ENCODE peak calls at places on chromosomes 6 and 20, in six cellular contexts. A, S, W, Q, E and R are unnamed samples.

GRCh38 chr6:11264100-11264499 is 31.6 kb upstream of the NEDD9 start:
- DNase-seq in A (no peak), S (no peak), W (no peak), Q (no peak), E (peak; percentile 67), R (no peak)

GRCh38 chr20:3706774-3707507 is 5.5 kb downstream of the SIGLEC1 start:
- DNase-seq in A (no peak), S (no peak), W (no peak), Q (no peak), E (no peak), R (peak; percentile 58)

GRCh38 chr6:16042751-16043150 is 86.1 kb upstream of the MYLIP start:
- DNase-seq in A (no peak), S (no peak), W (no peak), Q (no peak), E (no peak), R (no peak)

GRCh38 chr20:43389839-43390626 is 67.7 kb upstream of the SRSF6 start:
- DNase-seq in A (peak; percentile 8), S (no peak), W (peak; percentile 56), Q (no peak), E (peak; percentile 87), R (peak; percentile 34)

GRCh38 chr20:51221791-51222408 is 199.0 kb upstream of the KCNG1 start:
- DNase-seq in A (no peak), S (no peak), W (no peak), Q (peak; percentile 39), E (peak; percentile 91), R (no peak)

GRCh38 chr20:18314786-18315406 is 26.6 kb downstream of the ZNF133 start:
- DNase-seq in A (no peak), S (peak; percentile 50), W (no peak), Q (no peak), E (no peak), R (no peak)

GRCh38 chr20:17645010-17645409 is 37.0 kb downstream of the RRBP1 start:
- DNase-seq in A (no peak), S (no peak), W (no peak), Q (no peak), E (no peak), R (no peak)

GRCh38 chr6:165059032-165059431 is 250.4 kb downstream of the C6orf118 start:
- DNase-seq in A (no peak), S (no peak), W (no peak), Q (no peak), E (no peak), R (peak; percentile 63)

GRCh38 chr6:144338951-144339681 is 54.0 kb downstream of the UTRN start:
- DNase-seq in A (no peak), S (no peak), W (no peak), Q (no peak), E (no peak), R (no peak)

GRCh38 chr6:155274533-155274932 is 10.7 kb downstream of the CLDN20 start:
- DNase-seq in A (no peak), S (no peak), W (no peak), Q (no peak), E (no peak), R (no peak)
- H3K27ac ChIP-seq in A (no peak overlapping the region), S (peak overlapping the region; percentile 61), W (no peak overlapping the region), Q (peak overlapping the region; percentile 33), E (no peak overlapping the region), R (no peak overlapping the region)

GRCh38 chr6:3525915-3526314 is 69.1 kb upstream of the SLC22A23 start:
- DNase-seq in A (no peak), S (no peak), W (no peak), Q (no peak), E (no peak), R (no peak)
- H3K27me3 ChIP-seq in A (no peaks in the 10 kb centered on the region), S (no peaks in the 10 kb centered on the region), W (no peaks in the 10 kb centered on the region), Q (no peaks in the 10 kb centered on the region), E (no peaks in the 10 kb centered on the region), R (no peaks in the 10 kb centered on the region)

GRCh38 chr20:32227316-32227715 is 19.6 kb downstream of the POFUT1 start:
- DNase-seq in A (no peak), S (no peak), W (no peak), Q (peak; percentile 64), E (no peak), R (no peak)
- H3K36me3 ChIP-seq in A (peaks cover 26% of the 10 kb centered on the region), S (peaks cover 45% of the 10 kb centered on the region), W (no peaks in the 10 kb centered on the region), Q (peaks cover 11% of the 10 kb centered on the region), E (peaks cover 50% of the 10 kb centered on the region), R (peaks cover 40% of the 10 kb centered on the region)

GRCh38 chr20:9300534-9300933 is 213.9 kb upstream of the LAMP5 start:
- DNase-seq in A (no peak), S (no peak), W (no peak), Q (no peak), E (no peak), R (no peak)
- H3K27ac ChIP-seq in A (no peak overlapping the region), S (no peak overlapping the region), W (no peak overlapping the region), Q (no peak overlapping the region), E (no peak overlapping the region), R (no peak overlapping the region)

GRCh38 chr6:41191569-41191968 is 9.4 kb downstream of the TREML2 start:
- DNase-seq in A (peak; percentile 53), S (no peak), W (no peak), Q (peak; percentile 15), E (peak; percentile 92), R (peak; percentile 69)

GRCh38 chr6:41193171-41193734 is 7.7 kb downstream of the TREML2 start:
- DNase-seq in A (no peak), S (no peak), W (no peak), Q (no peak), E (no peak), R (no peak)

GRCh38 chr6:41193884-41194283 is 7.1 kb downstream of the TREML2 start:
- DNase-seq in A (no peak), S (no peak), W (no peak), Q (no peak), E (no peak), R (no peak)

GRCh38 chr6:41197234-41197633 is 3.7 kb downstream of the TREML2 start:
- DNase-seq in A (no peak), S (no peak), W (no peak), Q (no peak), E (no peak), R (no peak)

DNA sequence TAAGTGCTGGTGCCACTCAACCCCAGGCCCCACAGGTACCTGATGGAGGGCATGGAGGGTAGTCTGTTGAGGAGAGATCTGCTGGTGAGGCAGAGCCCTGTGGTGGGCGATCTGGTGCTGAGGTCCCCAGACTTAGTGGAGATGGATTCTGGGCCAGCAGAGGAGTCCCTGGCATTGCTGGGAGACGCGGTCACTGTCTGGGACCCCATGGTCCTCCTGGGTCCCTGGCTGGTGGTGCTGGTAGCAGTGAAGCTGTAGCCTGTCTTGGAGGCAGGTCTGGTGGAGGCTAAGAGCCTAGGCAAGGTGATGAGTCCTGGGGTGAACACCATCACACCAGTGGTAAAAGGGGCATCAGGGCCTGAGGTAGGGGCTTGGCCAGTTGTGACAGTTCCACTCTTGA is 6.6 kb downstream of the TREML2 start:
- DNase-seq in A (no peak), S (no peak), W (no peak), Q (no peak), E (no peak), R (no peak)
- H3K27me3 ChIP-seq in A (peaks cover 7% of the 10 kb centered on the region), S (peaks cover 17% of the 10 kb centered on the region), W (no peaks in the 10 kb centered on the region), Q (no peaks in the 10 kb centered on the region), E (peaks cover 19% of the 10 kb centered on the region), R (no peaks in the 10 kb centered on the region)

DNA sequence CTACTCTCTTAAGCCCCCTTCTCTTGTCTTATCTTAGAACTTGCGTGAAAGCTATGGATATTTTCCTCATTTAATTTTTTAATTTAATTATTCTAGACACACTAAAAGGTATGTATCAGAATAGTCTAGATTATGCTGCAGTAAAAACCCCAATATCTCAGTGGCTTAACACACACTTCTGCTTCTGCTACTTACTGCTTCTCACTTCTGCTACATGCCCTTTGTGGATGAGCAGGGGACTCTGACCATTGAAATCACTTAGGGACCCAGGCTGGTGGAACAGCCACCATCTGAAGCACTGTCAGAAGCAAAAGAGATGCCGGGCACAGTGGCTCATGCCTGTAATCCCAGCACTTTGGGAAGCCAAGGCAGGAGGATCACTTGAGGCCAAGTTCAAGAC is 27.2 kb upstream of the SCUBE3 start:
- DNase-seq in A (no peak), S (no peak), W (no peak), Q (no peak), E (no peak), R (no peak)
- H3K36me3 ChIP-seq in A (no peaks in the 10 kb centered on the region), S (no peaks in the 10 kb centered on the region), W (no peaks in the 10 kb centered on the region), Q (no peaks in the 10 kb centered on the region), E (no peaks in the 10 kb centered on the region), R (no peaks in the 10 kb centered on the region)

GRCh38 chr6:79421707-79422484 is 115.3 kb downstream of the LCA5 start:
- DNase-seq in A (peak; percentile 38), S (no peak), W (peak; percentile 16), Q (no peak), E (no peak), R (peak; percentile 91)

GRCh38 chr6:79421001-79421411 is 116.2 kb downstream of the LCA5 start:
- DNase-seq in A (no peak), S (no peak), W (no peak), Q (no peak), E (no peak), R (no peak)

GRCh38 chr6:79425589-79426311 is 111.5 kb downstream of the LCA5 start:
- DNase-seq in A (no peak), S (no peak), W (no peak), Q (no peak), E (no peak), R (peak; percentile 17)

GRCh38 chr6:79422666-79423065 is 114.6 kb downstream of the LCA5 start:
- DNase-seq in A (no peak), S (no peak), W (no peak), Q (no peak), E (no peak), R (no peak)

DNA sequence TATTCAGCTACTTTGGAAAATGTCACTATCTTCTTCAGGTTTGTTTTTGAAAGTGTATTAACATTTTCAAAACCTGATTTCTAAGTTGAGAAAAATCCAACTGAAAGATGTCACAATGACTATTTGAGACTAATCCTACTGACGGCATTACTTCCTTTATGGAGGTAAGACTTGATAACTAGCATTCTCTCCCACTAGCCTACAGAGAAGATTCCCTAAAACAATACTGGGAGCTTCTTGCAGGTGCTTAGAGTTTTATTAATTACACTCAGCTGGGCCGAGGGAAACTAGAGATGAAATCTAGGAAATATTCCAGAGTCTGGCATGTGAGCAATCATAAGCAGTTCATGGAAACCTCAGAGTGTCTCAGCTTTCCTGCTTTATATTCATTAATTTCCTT is 114.0 kb downstream of the LCA5 start:
- DNase-seq in A (no peak), S (no peak), W (no peak), Q (no peak), E (no peak), R (no peak)
- H3K27ac ChIP-seq in A (no peak overlapping the region), S (no peak overlapping the region), W (no peak overlapping the region), Q (no peak overlapping the region), E (no peak overlapping the region), R (no peak overlapping the region)

GRCh38 chr20:571754-572331 is 28.3 kb upstream of the CSNK2A1 start:
- DNase-seq in A (peak; percentile 25), S (peak; percentile 70), W (peak; percentile 33), Q (peak; percentile 67), E (peak; percentile 84), R (peak; percentile 90)

GRCh38 chr20:573414-574296 is 30.1 kb upstream of the CSNK2A1 start:
- DNase-seq in A (no peak), S (no peak), W (no peak), Q (no peak), E (no peak), R (no peak)

GRCh38 chr20:575230-575629 is 31.6 kb upstream of the CSNK2A1 start:
- DNase-seq in A (no peak), S (no peak), W (no peak), Q (no peak), E (peak; percentile 57), R (no peak)

GRCh38 chr20:574297-574942 is 30.8 kb upstream of the CSNK2A1 start:
- DNase-seq in A (no peak), S (no peak), W (no peak), Q (no peak), E (peak; percentile 81), R (no peak)

GRCh38 chr20:572752-573151 is 29.2 kb upstream of the CSNK2A1 start:
- DNase-seq in A (no peak), S (no peak), W (no peak), Q (no peak), E (peak; percentile 55), R (no peak)
- H3K27me3 ChIP-seq in A (no peaks in the 10 kb centered on the region), S (peaks cover 75% of the 10 kb centered on the region), W (no peaks in the 10 kb centered on the region), Q (peaks cover 76% of the 10 kb centered on the region), E (no peaks in the 10 kb centered on the region), R (peaks cover 10% of the 10 kb centered on the region)